ENCODE peak calls at places on chromosome 4, in ten cellular contexts. J is PC-3, U is Peyer's patch, O is lower lobe of right lung, I is fibroblast of lung, L is RWPE1, K is mucosa of descending colon, T is epithelial cell of esophagus, Q is mammary epithelial cell, B is fibroblast of the aortic adventitia. S is an unnamed sample.
A peak's percentile ranks its signal among the peaks of the same experiment; 100 is the strongest.

GRCh38 chr4:7768736-7769135 is 170.9 kb downstream of the AFAP1 start:
- DNase-seq in J (no peak), U (no peak), O (peak; percentile 34), I (no peak), L (no peak), K (no peak), T (no peak), Q (no peak), B (no peak), S (no peak)

GRCh38 chr4:168888715-168889215 is 121.3 kb downstream of the CBR4 start:
- DNase-seq in J (no peak), U (no peak), O (no peak), I (no peak), L (no peak), K (no peak), T (no peak), Q (no peak), B (no peak), S (no peak)

GRCh38 chr4:169716677-169717076 is 41.1 kb downstream of the HPF1 start:
- DNase-seq in J (peak; percentile 7), U (no peak), O (no peak), I (no peak), L (no peak), K (no peak), T (no peak), Q (no peak), B (peak; percentile 27), S (no peak)

GRCh38 chr4:182531555-182532162 is 288.5 kb downstream of the TENM3 start:
- DNase-seq in J (no peak), U (no peak), O (no peak), I (peak; percentile 59), L (no peak), K (no peak), T (no peak), Q (no peak), B (no peak), S (no peak)

GRCh38 chr4:185254434-185254833 is 45.0 kb downstream of the SNX25 start:
- DNase-seq in J (no peak), U (no peak), O (no peak), I (no peak), L (no peak), K (no peak), T (peak; percentile 60), Q (no peak), B (no peak), S (no peak)

GRCh38 chr4:143407475-143407874 is 70.8 kb downstream of the GAB1 start:
- DNase-seq in J (no peak), U (no peak), O (no peak), I (peak; percentile 20), L (no peak), K (no peak), T (no peak), Q (no peak), B (no peak), S (no peak)

GRCh38 chr4:166165829-166166420 is 292.9 kb downstream of the TLL1 start:
- DNase-seq in J (peak; percentile 82), U (no peak), O (no peak), I (peak; percentile 81), L (peak; percentile 65), K (no peak), T (peak; percentile 79), Q (peak; percentile 59), B (peak; percentile 90), S (peak; percentile 52)

GRCh38 chr4:8698341-8699062 is 105.9 kb downstream of the CPZ start:
- DNase-seq in J (no peak), U (no peak), O (no peak), I (no peak), L (no peak), K (no peak), T (no peak), Q (no peak), B (no peak), S (no peak)

GRCh38 chr4:127783026-127783769 is 1.1 kb downstream of the HSPA4L start:
- DNase-seq in J (peak; percentile 35), U (no peak), O (peak; percentile 67), I (peak; percentile 74), L (peak; percentile 91), K (peak; percentile 54), T (peak; percentile 100), Q (peak; percentile 99), B (peak; percentile 79), S (peak; percentile 50)

GRCh38 chr4:120843840-120844527 is 78.5 kb downstream of the PRDM5 start:
- DNase-seq in J (peak; percentile 4), U (no peak), O (peak; percentile 50), I (no peak), L (no peak), K (peak; percentile 72), T (peak; percentile 15), Q (no peak), B (no peak), S (no peak)
- TF ChIP-seq CTCF in J (peak; percentile 46), U (peak; percentile 53), O (peak; percentile 44), I (peak; percentile 23), L (no peak), K (peak; percentile 24), T (peak; percentile 37), Q (peak; percentile 28), B (peak; percentile 12), S (no peak)

DNA sequence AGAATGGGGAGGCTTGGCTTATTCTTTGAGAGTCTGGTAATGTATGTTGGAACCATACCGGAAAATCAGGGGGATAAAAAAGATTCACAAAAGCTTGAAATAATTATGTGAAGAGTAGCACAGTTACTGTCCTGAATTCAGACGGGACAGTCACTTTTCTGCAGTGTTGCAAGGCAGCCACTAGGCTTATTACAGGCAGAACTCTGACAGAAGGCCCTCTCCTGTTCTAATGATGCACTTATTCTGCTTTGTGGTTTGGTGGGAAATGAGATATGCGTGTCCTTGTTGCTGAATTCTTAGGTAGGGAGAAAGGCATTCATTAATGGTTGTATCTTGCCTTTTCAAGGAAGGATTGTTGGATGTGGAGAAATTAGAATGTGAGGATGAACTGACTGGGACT is 37.2 kb downstream of the GUCY1B1 start:
- DNase-seq in J (peak; percentile 56), U (no peak), O (no peak), I (peak; percentile 24), L (no peak), K (no peak), T (peak; percentile 35), Q (no peak), B (no peak), S (no peak)
- TF ChIP-seq CTCF in J (peak; percentile 61), U (peak; percentile 15), O (peak; percentile 16), I (peak; percentile 61), L (peak; percentile 5), K (no peak), T (peak; percentile 65), Q (peak; percentile 45), B (peak; percentile 51), S (no peak)

GRCh38 chr4:40283968-40284367 is 51.2 kb upstream of the CHRNA9 start:
- DNase-seq in J (peak; percentile 82), U (peak; percentile 64), O (no peak), I (no peak), L (peak; percentile 45), K (no peak), T (peak; percentile 80), Q (peak; percentile 41), B (no peak), S (peak; percentile 25)
- TF ChIP-seq CTCF in J (peak; percentile 16), U (no peak), O (no peak), I (no peak), L (no peak), K (no peak), T (peak; percentile 47), Q (peak; percentile 30), B (no peak), S (no peak)

GRCh38 chr4:76088719-76089118 is 14.2 kb downstream of the ART3 start:
- DNase-seq in J (no peak), U (no peak), O (no peak), I (no peak), L (no peak), K (no peak), T (no peak), Q (no peak), B (no peak), S (no peak)

GRCh38 chr4:76090241-76090691 is 15.8 kb downstream of the ART3 start:
- DNase-seq in J (no peak), U (peak; percentile 22), O (no peak), I (peak; percentile 90), L (peak; percentile 75), K (no peak), T (peak; percentile 97), Q (peak; percentile 99), B (peak; percentile 94), S (peak; percentile 31)

GRCh38 chr4:76083386-76083785 is 8.9 kb downstream of the ART3 start:
- DNase-seq in J (no peak), U (no peak), O (no peak), I (no peak), L (no peak), K (no peak), T (peak; percentile 74), Q (peak; percentile 18), B (no peak), S (no peak)

GRCh38 chr4:76084542-76084941 is 10.0 kb downstream of the ART3 start:
- DNase-seq in J (no peak), U (no peak), O (no peak), I (no peak), L (no peak), K (no peak), T (no peak), Q (no peak), B (no peak), S (no peak)

GRCh38 chr4:76087007-76087769 is 12.7 kb downstream of the ART3 start:
- DNase-seq in J (peak; percentile 73), U (no peak), O (no peak), I (peak; percentile 58), L (peak; percentile 69), K (peak; percentile 36), T (peak; percentile 81), Q (peak; percentile 82), B (peak; percentile 64), S (peak; percentile 20)
- TF ChIP-seq CTCF in J (peak; percentile 71), U (peak; percentile 61), O (peak; percentile 36), I (peak; percentile 68), L (peak; percentile 69), K (peak; percentile 11), T (peak; percentile 82), Q (peak; percentile 82), B (peak; percentile 68), S (no peak)

GRCh38 chr4:101969965-101970364 is 179.4 kb downstream of the BANK1 start:
- DNase-seq in J (no peak), U (no peak), O (no peak), I (no peak), L (no peak), K (no peak), T (no peak), Q (no peak), B (no peak), S (no peak)

GRCh38 chr4:101977096-101977495 is 186.6 kb downstream of the BANK1 start:
- DNase-seq in J (peak; percentile 93), U (no peak), O (no peak), I (peak; percentile 95), L (peak; percentile 67), K (no peak), T (peak; percentile 98), Q (peak; percentile 94), B (peak; percentile 99), S (no peak)

GRCh38 chr4:101972791-101973190 is 182.3 kb downstream of the BANK1 start:
- DNase-seq in J (no peak), U (no peak), O (no peak), I (no peak), L (no peak), K (no peak), T (peak; percentile 78), Q (peak; percentile 79), B (no peak), S (no peak)

GRCh38 chr4:101970555-101970954 is 180.0 kb downstream of the BANK1 start:
- DNase-seq in J (no peak), U (no peak), O (no peak), I (no peak), L (no peak), K (no peak), T (no peak), Q (no peak), B (no peak), S (no peak)

GRCh38 chr4:101973331-101973730 is 182.8 kb downstream of the BANK1 start:
- DNase-seq in J (peak; percentile 68), U (no peak), O (no peak), I (no peak), L (no peak), K (no peak), T (peak; percentile 17), Q (no peak), B (no peak), S (no peak)
- TF ChIP-seq CTCF in J (no peak), U (no peak), O (no peak), I (no peak), L (no peak), K (no peak), T (no peak), Q (no peak), B (no peak), S (no peak)

S was measured in GM20000.